ENCODE peak calls at places on chromosomes 2 and 18, in ten cellular contexts. T is A172, W is sigmoid colon, N is left lobe of liver, J is foreskin fibroblast, D is GM04503, G is amniotic stem cell, C is LHCN-M2, Z is HFFc6, P is SK-MEL-5. I is an unnamed sample.

GRCh38 chr2:239244625-239245024 is 156.2 kb downstream of the HDAC4 start:
- DNase-seq in T (no peak), W (peak; percentile 64), N (no peak), J (no peak), D (no peak), G (no peak), C (no peak), Z (no peak), P (no peak), I (no peak)

GRCh38 chr2:20880221-20880771 is 57.4 kb upstream of the LDAH start:
- DNase-seq in T (no peak), W (no peak), N (no peak), J (no peak), D (no peak), G (no peak), C (no peak), Z (no peak), P (no peak), I (no peak)

GRCh38 chr2:39718483-39718882 is 52.8 kb downstream of the TMEM178A start:
- DNase-seq in T (no peak), W (no peak), N (no peak), J (no peak), D (no peak), G (no peak), C (peak; percentile 41), Z (no peak), P (no peak), I (no peak)

GRCh38 chr2:47984041-47984440 is 77.7 kb upstream of the FBXO11 start:
- DNase-seq in T (no peak), W (no peak), N (no peak), J (no peak), D (peak; percentile 15), G (no peak), C (no peak), Z (no peak), P (no peak), I (no peak)

GRCh38 chr18:70021043-70021442 is 73.4 kb upstream of the CD226 start:
- DNase-seq in T (no peak), W (no peak), N (no peak), J (no peak), D (no peak), G (no peak), C (no peak), Z (no peak), P (no peak), I (no peak)

GRCh38 chr2:37776487-37776886 is 105.0 kb upstream of the CDC42EP3 start:
- DNase-seq in T (peak; percentile 99), W (no peak), N (no peak), J (peak; percentile 92), D (peak; percentile 76), G (peak; percentile 71), C (peak; percentile 99), Z (peak; percentile 89), P (no peak), I (no peak)

GRCh38 chr2:111657351-111657975 is 226.5 kb downstream of the ANAPC1 start:
- DNase-seq in T (no peak), W (no peak), N (no peak), J (no peak), D (no peak), G (no peak), C (no peak), Z (no peak), P (no peak), I (no peak)

GRCh38 chr2:235766206-235766794 is 272.5 kb downstream of the AGAP1 start:
- DNase-seq in T (peak; percentile 71), W (peak; percentile 82), N (no peak), J (peak; percentile 84), D (peak; percentile 57), G (peak; percentile 66), C (peak; percentile 83), Z (peak; percentile 85), P (peak; percentile 86), I (peak; percentile 62)

GRCh38 chr2:168346725-168347477 is 99.5 kb upstream of the STK39 start:
- DNase-seq in T (peak; percentile 59), W (peak; percentile 82), N (peak; percentile 67), J (peak; percentile 86), D (no peak), G (peak; percentile 59), C (peak; percentile 60), Z (peak; percentile 41), P (peak; percentile 68), I (peak; percentile 33)

GRCh38 chr2:132876745-132877391 is 206.9 kb upstream of the LYPD1 start:
- DNase-seq in T (no peak), W (no peak), N (no peak), J (no peak), D (no peak), G (no peak), C (no peak), Z (no peak), P (no peak), I (no peak)

GRCh38 chr2:218152777-218153176 is 14.0 kb downstream of the CXCR1 start:
- DNase-seq in T (no peak), W (no peak), N (no peak), J (no peak), D (no peak), G (no peak), C (no peak), Z (no peak), P (no peak), I (no peak)

GRCh38 chr2:160752475-160753330 is 259.1 kb upstream of the RBMS1 start:
- DNase-seq in T (peak; percentile 70), W (no peak), N (no peak), J (peak; percentile 59), D (no peak), G (peak; percentile 7), C (peak; percentile 82), Z (peak; percentile 39), P (no peak), I (no peak)

GRCh38 chr18:25111382-25112070 is 240.4 kb downstream of the ZNF521 start:
- DNase-seq in T (no peak), W (no peak), N (no peak), J (peak; percentile 24), D (no peak), G (no peak), C (peak; percentile 34), Z (no peak), P (no peak), I (no peak)

I was measured in GM19239.